ENCODE peak calls at places on chromosomes 1 and 21, in ten cellular contexts. One of them, this sample, is unnamed.

GRCh38 chr1:223059526-223059925 is 83.5 kb downstream of the TLR5 start:
- DNase-seq in WTC11: no peak
- DNase-seq in occipital lobe: no peak
- DNase-seq in AG08396: no peak
- DNase-seq in activated T-cell treated with anti-CD3 and anti-CD28 coated beads, Interleukin-2, amount 50 U/mL, for 48 hours: no peak
- DNase-seq in LoVo: no peak
- DNase-seq in HFF-Myc: no peak
- DNase-seq in NCI-H1105 treated with DMSO at 0.1 percent for 48 hours: no peak
- DNase-seq in natural killer cell: no peak
- DNase-seq in cardiac fibroblast: no peak
- DNase-seq in this sample: no peak

GRCh38 chr1:211947396-211948295 is 87.7 kb downstream of the INTS7 start:
- DNase-seq in WTC11: peak
- DNase-seq in occipital lobe: no peak
- DNase-seq in AG08396: no peak
- DNase-seq in activated T-cell treated with anti-CD3 and anti-CD28 coated beads, Interleukin-2, amount 50 U/mL, for 48 hours: no peak
- DNase-seq in LoVo: no peak
- DNase-seq in HFF-Myc: no peak
- DNase-seq in NCI-H1105 treated with DMSO at 0.1 percent for 48 hours: peak
- DNase-seq in natural killer cell: no peak
- DNase-seq in cardiac fibroblast: no peak
- DNase-seq in this sample: no peak

GRCh38 chr1:22074803-22075202 is 22.3 kb downstream of the CDC42 start:
- DNase-seq in WTC11: no peak
- DNase-seq in occipital lobe: no peak
- DNase-seq in AG08396: no peak
- DNase-seq in activated T-cell treated with anti-CD3 and anti-CD28 coated beads, Interleukin-2, amount 50 U/mL, for 48 hours: no peak
- DNase-seq in LoVo: no peak
- DNase-seq in HFF-Myc: no peak
- DNase-seq in NCI-H1105 treated with DMSO at 0.1 percent for 48 hours: no peak
- DNase-seq in natural killer cell: no peak
- DNase-seq in cardiac fibroblast: no peak
- DNase-seq in this sample: no peak

GRCh38 chr1:229563241-229563640 is 4.7 kb upstream of the ABCB10 start:
- DNase-seq in WTC11: peak
- DNase-seq in occipital lobe: no peak
- DNase-seq in AG08396: no peak
- DNase-seq in activated T-cell treated with anti-CD3 and anti-CD28 coated beads, Interleukin-2, amount 50 U/mL, for 48 hours: no peak
- DNase-seq in LoVo: no peak
- DNase-seq in HFF-Myc: no peak
- DNase-seq in NCI-H1105 treated with DMSO at 0.1 percent for 48 hours: no peak
- DNase-seq in natural killer cell: no peak
- DNase-seq in cardiac fibroblast: no peak
- DNase-seq in this sample: no peak

GRCh38 chr1:87937774-87938173 is 609.1 kb downstream of the LMO4 start:
- DNase-seq in WTC11: no peak
- DNase-seq in occipital lobe: no peak
- DNase-seq in AG08396: no peak
- DNase-seq in activated T-cell treated with anti-CD3 and anti-CD28 coated beads, Interleukin-2, amount 50 U/mL, for 48 hours: no peak
- DNase-seq in LoVo: no peak
- DNase-seq in HFF-Myc: no peak
- DNase-seq in NCI-H1105 treated with DMSO at 0.1 percent for 48 hours: no peak
- DNase-seq in natural killer cell: no peak
- DNase-seq in cardiac fibroblast: no peak
- DNase-seq in this sample: no peak

GRCh38 chr1:67004176-67004575 is 49.8 kb downstream of the SLC35D1 start:
- DNase-seq in WTC11: no peak
- DNase-seq in occipital lobe: no peak
- DNase-seq in AG08396: no peak
- DNase-seq in activated T-cell treated with anti-CD3 and anti-CD28 coated beads, Interleukin-2, amount 50 U/mL, for 48 hours: no peak
- DNase-seq in LoVo: no peak
- DNase-seq in HFF-Myc: no peak
- DNase-seq in NCI-H1105 treated with DMSO at 0.1 percent for 48 hours: peak
- DNase-seq in natural killer cell: no peak
- DNase-seq in cardiac fibroblast: no peak
- DNase-seq in this sample: no peak

GRCh38 chr1:199585392-199585791 is 442.1 kb upstream of the NR5A2 start:
- DNase-seq in WTC11: no peak
- DNase-seq in occipital lobe: no peak
- DNase-seq in AG08396: no peak
- DNase-seq in activated T-cell treated with anti-CD3 and anti-CD28 coated beads, Interleukin-2, amount 50 U/mL, for 48 hours: no peak
- DNase-seq in LoVo: no peak
- DNase-seq in HFF-Myc: no peak
- DNase-seq in NCI-H1105 treated with DMSO at 0.1 percent for 48 hours: no peak
- DNase-seq in natural killer cell: no peak
- DNase-seq in cardiac fibroblast: no peak
- DNase-seq in this sample: no peak

GRCh38 chr1:64537942-64538341 is 68.0 kb downstream of the CACHD1 start:
- DNase-seq in WTC11: no peak
- DNase-seq in occipital lobe: no peak
- DNase-seq in AG08396: no peak
- DNase-seq in activated T-cell treated with anti-CD3 and anti-CD28 coated beads, Interleukin-2, amount 50 U/mL, for 48 hours: no peak
- DNase-seq in LoVo: no peak
- DNase-seq in HFF-Myc: no peak
- DNase-seq in NCI-H1105 treated with DMSO at 0.1 percent for 48 hours: no peak
- DNase-seq in natural killer cell: no peak
- DNase-seq in cardiac fibroblast: no peak
- DNase-seq in this sample: no peak

GRCh38 chr1:155125511-155125945 is 2.1 kb upstream of the EFNA1 start:
- DNase-seq in WTC11: peak
- DNase-seq in occipital lobe: no peak
- DNase-seq in AG08396: no peak
- DNase-seq in activated T-cell treated with anti-CD3 and anti-CD28 coated beads, Interleukin-2, amount 50 U/mL, for 48 hours: no peak
- DNase-seq in LoVo: no peak
- DNase-seq in HFF-Myc: no peak
- DNase-seq in NCI-H1105 treated with DMSO at 0.1 percent for 48 hours: no peak
- DNase-seq in natural killer cell: no peak
- DNase-seq in cardiac fibroblast: no peak
- DNase-seq in this sample: no peak

GRCh38 chr1:204196068-204196795 is at the start of gene KISS1:
- DNase-seq in WTC11: no peak
- DNase-seq in occipital lobe: no peak
- DNase-seq in AG08396: no peak
- DNase-seq in activated T-cell treated with anti-CD3 and anti-CD28 coated beads, Interleukin-2, amount 50 U/mL, for 48 hours: no peak
- DNase-seq in LoVo: no peak
- DNase-seq in HFF-Myc: no peak
- DNase-seq in NCI-H1105 treated with DMSO at 0.1 percent for 48 hours: no peak
- DNase-seq in natural killer cell: no peak
- DNase-seq in cardiac fibroblast: no peak
- DNase-seq in this sample: no peak

GRCh38 chr1:204466416-204467405 is 27.9 kb downstream of the PIK3C2B start:
- DNase-seq in WTC11: no peak
- DNase-seq in occipital lobe: peak
- DNase-seq in AG08396: no peak
- DNase-seq in activated T-cell treated with anti-CD3 and anti-CD28 coated beads, Interleukin-2, amount 50 U/mL, for 48 hours: no peak
- DNase-seq in LoVo: no peak
- DNase-seq in HFF-Myc: no peak
- DNase-seq in NCI-H1105 treated with DMSO at 0.1 percent for 48 hours: no peak
- DNase-seq in natural killer cell: no peak
- DNase-seq in cardiac fibroblast: no peak
- DNase-seq in this sample: no peak

GRCh38 chr21:21463456-21463855 is 465.2 kb downstream of the NCAM2 start:
- DNase-seq in WTC11: no peak
- DNase-seq in occipital lobe: no peak
- DNase-seq in AG08396: no peak
- DNase-seq in activated T-cell treated with anti-CD3 and anti-CD28 coated beads, Interleukin-2, amount 50 U/mL, for 48 hours: no peak
- DNase-seq in LoVo: no peak
- DNase-seq in HFF-Myc: no peak
- DNase-seq in NCI-H1105 treated with DMSO at 0.1 percent for 48 hours: no peak
- DNase-seq in natural killer cell: no peak
- DNase-seq in cardiac fibroblast: peak
- DNase-seq in this sample: no peak

GRCh38 chr1:151773698-151774097 is 10.4 kb upstream of the MRPL9 start:
- DNase-seq in WTC11: no peak
- DNase-seq in occipital lobe: no peak
- DNase-seq in AG08396: peak
- DNase-seq in activated T-cell treated with anti-CD3 and anti-CD28 coated beads, Interleukin-2, amount 50 U/mL, for 48 hours: no peak
- DNase-seq in LoVo: no peak
- DNase-seq in HFF-Myc: no peak
- DNase-seq in NCI-H1105 treated with DMSO at 0.1 percent for 48 hours: no peak
- DNase-seq in natural killer cell: no peak
- DNase-seq in cardiac fibroblast: peak
- DNase-seq in this sample: no peak

GRCh38 chr1:29823536-29823935 is 587.2 kb downstream of the PTPRU start:
- DNase-seq in WTC11: no peak
- DNase-seq in occipital lobe: no peak
- DNase-seq in AG08396: no peak
- DNase-seq in activated T-cell treated with anti-CD3 and anti-CD28 coated beads, Interleukin-2, amount 50 U/mL, for 48 hours: no peak
- DNase-seq in LoVo: no peak
- DNase-seq in HFF-Myc: no peak
- DNase-seq in NCI-H1105 treated with DMSO at 0.1 percent for 48 hours: no peak
- DNase-seq in natural killer cell: no peak
- DNase-seq in cardiac fibroblast: no peak
- DNase-seq in this sample: no peak

GRCh38 chr1:210366767-210367166 is 38.1 kb downstream of the HHAT start:
- DNase-seq in WTC11: no peak
- DNase-seq in occipital lobe: no peak
- DNase-seq in AG08396: no peak
- DNase-seq in activated T-cell treated with anti-CD3 and anti-CD28 coated beads, Interleukin-2, amount 50 U/mL, for 48 hours: no peak
- DNase-seq in LoVo: no peak
- DNase-seq in HFF-Myc: no peak
- DNase-seq in NCI-H1105 treated with DMSO at 0.1 percent for 48 hours: no peak
- DNase-seq in natural killer cell: no peak
- DNase-seq in cardiac fibroblast: no peak
- DNase-seq in this sample: no peak

GRCh38 chr1:234601217-234602017 is 8.6 kb downstream of the IRF2BP2 start:
- DNase-seq in WTC11: no peak
- DNase-seq in occipital lobe: no peak
- DNase-seq in AG08396: no peak
- DNase-seq in activated T-cell treated with anti-CD3 and anti-CD28 coated beads, Interleukin-2, amount 50 U/mL, for 48 hours: no peak
- DNase-seq in LoVo: peak
- DNase-seq in HFF-Myc: no peak
- DNase-seq in NCI-H1105 treated with DMSO at 0.1 percent for 48 hours: no peak
- DNase-seq in natural killer cell: no peak
- DNase-seq in cardiac fibroblast: peak
- DNase-seq in this sample: no peak